ENCODE peak calls at places on chromosome 1, in five cellular contexts. E is globus pallidus, K is foreskin fibroblast, P is progenitor cell of endocrine pancreas, T is ACHN. F is an unnamed sample.
A peak's percentile ranks its signal among the peaks of the same experiment; 100 is the strongest.

GRCh38 chr1:26323382-26323781 is 5.6 kb downstream of the CD52 start:
- DNase-seq in E (no peak), T (no peak), K (no peak), P (no peak), F (no peak)

GRCh38 chr1:79859212-79859948 is 852.9 kb upstream of the ADGRL4 start:
- DNase-seq in K (peak; percentile 76), E (no peak), T (peak; percentile 23), P (no peak), F (no peak)

GRCh38 chr1:27858949-27859576 is 13.3 kb upstream of the THEMIS2 start:
- DNase-seq in P (no peak), K (no peak), T (no peak), E (no peak), F (no peak)

GRCh38 chr1:39115271-39116110 is 89.0 kb upstream of the MACF1 start:
- DNase-seq in E (no peak), T (no peak), P (no peak), K (peak; percentile 67), F (no peak)

GRCh38 chr1:203287109-203287893 is 18.0 kb upstream of the BTG2 start:
- DNase-seq in T (no peak), K (no peak), E (peak; percentile 73), P (no peak), F (no peak)

GRCh38 chr1:113811353-113811887 is 856 bp downstream of the RSBN1 start:
- DNase-seq in P (no peak), K (no peak), E (no peak), T (peak; percentile 27), F (no peak)

GRCh38 chr1:234486858-234487830 is 8.2 kb upstream of the TARBP1 start:
- DNase-seq in T (peak; percentile 49), K (peak; percentile 78), P (no peak), E (peak; percentile 80), F (no peak)

GRCh38 chr1:221865808-221866207 is 123.9 kb upstream of the DUSP10 start:
- DNase-seq in E (no peak), T (no peak), P (no peak), K (peak; percentile 91), F (no peak)

GRCh38 chr1:25461783-25462182 is 31.1 kb downstream of the MACO1 start:
- DNase-seq in T (no peak), P (no peak), E (no peak), K (no peak), F (no peak)

GRCh38 chr1:33176362-33176850 is 5.4 kb downstream of the TRIM62 start:
- DNase-seq in E (peak; percentile 62), P (no peak), K (no peak), T (no peak), F (no peak)